ENCODE peak calls at places on chromosomes 12 and 14, in nine cellular contexts. C is COR-L47, U is ACHN, I is GM20000, F is GM18507, D is iris pigment epithelial cell, H is dorsolateral prefrontal cortex, J is A549, P is right atrium auricular region. B is an unnamed sample.
A peak's percentile ranks its signal among the peaks of the same experiment; 100 is the strongest.

GRCh38 chr12:76909290-76909689 is 30.5 kb upstream of the CSRP2 start:
- DNase-seq in J (no peak), C (no peak), F (no peak), D (no peak), I (no peak), U (no peak), P (no peak), H (no peak), B (no peak)

GRCh38 chr14:37623552-37623951 is 28.1 kb downstream of the TTC6 start:
- DNase-seq in P (no peak), D (peak; percentile 73), F (no peak), J (peak; percentile 45), C (peak; percentile 39), H (no peak), I (no peak), U (peak; percentile 29), B (no peak)

GRCh38 chr14:90387201-90387600 is 9.6 kb upstream of the CALM1 start:
- DNase-seq in C (no peak), I (no peak), U (no peak), J (no peak), P (no peak), F (no peak), H (no peak), D (peak; percentile 7), B (no peak)

GRCh38 chr12:32917094-32917611 is 20.6 kb upstream of the PKP2 start:
- DNase-seq in P (no peak), D (peak; percentile 94), C (no peak), H (no peak), U (no peak), F (no peak), J (no peak), I (no peak), B (no peak)

GRCh38 chr12:19951664-19952063 is 416.7 kb upstream of the PDE3A start:
- DNase-seq in I (no peak), J (no peak), C (no peak), U (no peak), P (no peak), F (no peak), D (no peak), H (no peak), B (no peak)

GRCh38 chr14:74491952-74492351 is 1.2 kb downstream of the NPC2 start:
- DNase-seq in I (peak; percentile 56), J (peak; percentile 59), P (no peak), C (no peak), F (no peak), U (peak; percentile 53), H (no peak), D (peak; percentile 59), B (no peak)

GRCh38 chr12:51437471-51437870 is 12.8 kb downstream of the SLC4A8 start:
- DNase-seq in H (no peak), D (no peak), F (no peak), C (no peak), J (no peak), I (no peak), P (no peak), U (no peak), B (no peak)

GRCh38 chr12:87687362-87687761 is 341.8 kb downstream of the C12orf50 start:
- DNase-seq in P (no peak), C (no peak), J (peak; percentile 50), F (no peak), D (peak; percentile 84), H (no peak), I (no peak), U (peak; percentile 82), B (no peak)

GRCh38 chr12:62190921-62191746 is 69.1 kb upstream of the USP15 start:
- DNase-seq in I (peak; percentile 13), F (no peak), C (no peak), J (no peak), H (peak; percentile 45), P (no peak), D (no peak), U (no peak), B (peak; percentile 29)

GRCh38 chr14:52473557-52473956 is 78.7 kb downstream of the TXNDC16 start:
- DNase-seq in I (peak; percentile 10), U (peak; percentile 49), F (no peak), P (no peak), C (peak; percentile 31), D (peak; percentile 55), H (no peak), J (peak; percentile 56), B (peak; percentile 33)

GRCh38 chr14:53285806-53286205 is 132.7 kb upstream of the DDHD1 start:
- DNase-seq in U (no peak), J (peak; percentile 22), P (no peak), F (no peak), D (no peak), H (no peak), I (no peak), C (no peak), B (no peak)

GRCh38 chr12:116528067-116528466 is 31.1 kb upstream of the MAP1LC3B2 start:
- DNase-seq in U (peak; percentile 29), F (no peak), J (peak; percentile 91), P (no peak), C (no peak), D (peak; percentile 82), I (no peak), H (no peak), B (no peak)

GRCh38 chr12:109189291-109189690 is 72.9 kb downstream of the ACACB start:
- DNase-seq in P (no peak), C (no peak), F (no peak), H (no peak), D (no peak), U (no peak), I (no peak), J (no peak), B (no peak)

GRCh38 chr12:115423546-115423987 is 739.6 kb upstream of the TBX3 start:
- DNase-seq in H (no peak), F (no peak), J (peak; percentile 44), U (no peak), P (no peak), I (no peak), D (no peak), C (no peak), B (no peak)

GRCh38 chr14:85531141-85531593 is 1.2 kb downstream of the FLRT2 start:
- DNase-seq in C (no peak), P (peak; percentile 69), H (peak; percentile 71), J (peak; percentile 79), F (no peak), D (peak; percentile 89), I (no peak), U (no peak), B (peak; percentile 23)

GRCh38 chr14:85444685-85445084 is 85.3 kb upstream of the FLRT2 start:
- DNase-seq in P (no peak), J (no peak), C (peak; percentile 61), I (no peak), F (no peak), U (peak; percentile 76), H (no peak), D (peak; percentile 64), B (no peak)

GRCh38 chr12:51217133-51217967 is 512 bp downstream of the POU6F1 start:
- DNase-seq in J (peak; percentile 47), D (no peak), F (peak; percentile 54), C (no peak), I (peak; percentile 88), H (peak; percentile 77), U (peak; percentile 66), P (peak; percentile 65), B (peak; percentile 88)

GRCh38 chr14:23577004-23577681 is 1.4 kb downstream of the JPH4 start:
- DNase-seq in F (no peak), U (no peak), D (no peak), I (peak; percentile 68), P (no peak), H (no peak), C (no peak), J (no peak), B (peak; percentile 63)

GRCh38 chr12:98002887-98003493 is 512.4 kb upstream of the TMPO start:
- DNase-seq in H (no peak), F (peak; percentile 1), J (peak; percentile 65), P (no peak), U (peak; percentile 71), C (peak; percentile 38), I (peak; percentile 32), D (peak; percentile 36), B (peak; percentile 26)

GRCh38 chr14:102731101-102731870 is 46.0 kb upstream of the TRAF3 start:
- DNase-seq in F (no peak), P (no peak), U (no peak), D (no peak), J (no peak), H (no peak), I (no peak), C (no peak), B (no peak)

GRCh38 chr12:66538970-66539369 is 139.9 kb downstream of the GRIP1 start:
- DNase-seq in D (peak; percentile 17), U (peak; percentile 72), P (no peak), F (no peak), H (no peak), I (no peak), C (no peak), J (no peak), B (no peak)

GRCh38 chr14:76644875-76645518 is 116.3 kb upstream of the VASH1 start:
- DNase-seq in F (peak; percentile 8), D (peak; percentile 51), J (peak; percentile 39), H (peak; percentile 47), U (peak; percentile 26), P (no peak), I (peak; percentile 54), C (peak; percentile 69), B (peak; percentile 61)

GRCh38 chr14:35927727-35928126 is 101.6 kb downstream of the BRMS1L start:
- DNase-seq in C (no peak), D (no peak), P (no peak), H (no peak), F (no peak), U (no peak), I (no peak), J (peak; percentile 24), B (no peak)

B was measured in GM13976.